ENCODE peak calls at places on chromosomes 6 and 20, in eight cellular contexts. B is PC-9; G is SW480; H is cardiac fibroblast; N is GM20000; M is stimulated activated CD8-positive, alpha-beta memory T cell treated with anti-CD3 and anti-CD28 coated beads, Interleukin-4, amount 100 ng/mL, for 48 hours; X is IMR-90; K is activated gamma-delta T cell treated with Interleukin-2 at 50 U/mL for 16 hours. R is an unnamed sample.

GRCh38 chr20:3727333-3728035 is 5.0 kb upstream of the HSPA12B start:
- DNase-seq in B (no peak), X (peak; percentile 15), K (no peak), G (no peak), N (no peak), M (no peak), H (peak; percentile 39), R (no peak)

GRCh38 chr20:49288784-49289696 is 11.2 kb upstream of the ZNFX1 start:
- DNase-seq in X (no peak), M (no peak), B (peak; percentile 80), N (no peak), H (no peak), K (no peak), G (no peak), R (no peak)

GRCh38 chr6:158174514-158174913 is 6.4 kb downstream of the GTF2H5 start:
- DNase-seq in K (no peak), G (no peak), N (no peak), X (peak; percentile 95), B (no peak), M (no peak), H (peak; percentile 96), R (no peak)

GRCh38 chr6:133646021-133646682 is 242.8 kb upstream of the TCF21 start:
- DNase-seq in G (no peak), K (no peak), M (no peak), N (no peak), H (peak; percentile 86), B (no peak), X (peak; percentile 47), R (no peak)

GRCh38 chr6:13454286-13455221 is 32.8 kb downstream of the GFOD1 start:
- DNase-seq in N (peak; percentile 30), X (peak; percentile 85), G (peak; percentile 33), K (peak; percentile 64), B (no peak), H (peak; percentile 56), M (peak; percentile 84), R (no peak)

GRCh38 chr6:6771964-6772363 is 183.4 kb downstream of the LY86 start:
- DNase-seq in G (no peak), N (no peak), X (no peak), H (no peak), K (no peak), M (no peak), B (no peak), R (no peak)

GRCh38 chr6:52416629-52417151 is 3.5 kb upstream of the EFHC1 start:
- DNase-seq in K (peak; percentile 24), B (peak; percentile 67), N (peak; percentile 63), M (no peak), G (peak; percentile 58), H (peak; percentile 83), X (peak; percentile 73), R (peak; percentile 75)

GRCh38 chr6:169723200-169723909 is 945 bp downstream of the PHF10 start:
- DNase-seq in N (peak; percentile 78), H (peak; percentile 70), X (peak; percentile 66), B (peak; percentile 36), G (peak; percentile 42), K (peak; percentile 63), M (peak; percentile 72), R (peak; percentile 45)

GRCh38 chr6:44090465-44090864 is 36.8 kb downstream of the MRPL14 start:
- DNase-seq in B (no peak), X (no peak), M (no peak), G (no peak), N (no peak), K (no peak), H (no peak), R (no peak)